ENCODE peak calls at places on chromosomes 11 and 22, in six cellular contexts. S, C, B, V, N and J are unnamed samples.
A peak's percentile ranks its signal among the peaks of the same experiment; 100 is the strongest.

GRCh38 chr22:47129902-47130301 is 367.5 kb downstream of the TBC1D22A start:
- DNase-seq in C (no peak), V (peak; percentile 53), S (no peak), B (no peak), N (no peak), J (no peak)

GRCh38 chr11:46337626-46338345 is 9.5 kb upstream of the DGKZ start:
- DNase-seq in V (peak; percentile 54), B (no peak), C (no peak), N (no peak), S (no peak), J (no peak)

GRCh38 chr11:120954381-120954780 is 69.5 kb upstream of the TBCEL start:
- DNase-seq in N (no peak), V (no peak), B (no peak), S (no peak), C (no peak), J (no peak)

GRCh38 chr11:1735271-1735670 is 15.1 kb downstream of the IFITM10 start:
- DNase-seq in N (no peak), V (no peak), B (no peak), C (no peak), S (no peak), J (no peak)

GRCh38 chr11:44915621-44916020 is 35.1 kb downstream of the TP53I11 start:
- DNase-seq in B (no peak), C (no peak), S (no peak), N (no peak), V (peak; percentile 72), J (no peak)

GRCh38 chr11:78840623-78841022 is 266.0 kb upstream of the NARS2 start:
- DNase-seq in V (no peak), C (no peak), S (no peak), N (no peak), B (no peak), J (no peak)

GRCh38 chr22:40922484-40923303 is 28.5 kb upstream of the RBX1 start:
- DNase-seq in B (no peak), S (no peak), C (no peak), N (no peak), V (peak; percentile 70), J (no peak)

GRCh38 chr22:30908051-30908461 is 60.5 kb downstream of the MORC2 start:
- DNase-seq in S (no peak), B (no peak), V (no peak), C (no peak), N (no peak), J (peak; percentile 53)

GRCh38 chr11:95152878-95153856 is 63.5 kb downstream of the ENDOD1 start:
- DNase-seq in V (no peak), S (no peak), C (no peak), B (no peak), N (no peak), J (no peak)

GRCh38 chr11:69876013-69876412 is 56.8 kb upstream of the FGF3 start:
- DNase-seq in B (peak; percentile 25), C (no peak), V (no peak), S (peak; percentile 11), N (no peak), J (no peak)

GRCh38 chr11:20156876-20157613 is 3.2 kb downstream of the DBX1 start:
- DNase-seq in S (no peak), N (no peak), B (no peak), V (no peak), C (no peak), J (no peak)

GRCh38 chr11:60838132-60838531 is 3.8 kb upstream of the CCDC86 start:
- DNase-seq in V (no peak), S (no peak), B (no peak), C (no peak), N (no peak), J (no peak)

GRCh38 chr11:34501500-34501899 is 12.1 kb downstream of the ELF5 start:
- DNase-seq in S (no peak), V (peak; percentile 64), C (no peak), N (no peak), B (no peak), J (no peak)

GRCh38 chr11:114684636-114685035 is 6.3 kb downstream of the NXPE2 start:
- DNase-seq in V (no peak), C (no peak), B (no peak), S (no peak), N (no peak), J (no peak)

GRCh38 chr11:24588075-24588474 is 91.2 kb downstream of the LUZP2 start:
- DNase-seq in C (no peak), S (no peak), V (no peak), B (no peak), N (no peak), J (no peak)

GRCh38 chr11:129747161-129747560 is 68.5 kb upstream of the TMEM45B start:
- DNase-seq in V (no peak), N (no peak), S (no peak), C (no peak), B (no peak), J (peak; percentile 91)

GRCh38 chr11:128052912-128053641 is 534.3 kb downstream of the ETS1 start:
- DNase-seq in S (no peak), N (no peak), C (no peak), B (no peak), V (peak; percentile 42), J (no peak)

GRCh38 chr11:114785820-114786219 is 107.5 kb downstream of the NXPE2 start:
- DNase-seq in N (no peak), S (no peak), C (no peak), B (no peak), V (no peak), J (no peak)

GRCh38 chr22:29334696-29335344 is 19.3 kb upstream of the RASL10A start:
- DNase-seq in N (no peak), C (no peak), V (no peak), B (peak; percentile 59), S (no peak), J (no peak)

GRCh38 chr11:112227002-112227401 is 774 bp downstream of the PTS start:
- DNase-seq in V (peak; percentile 17), S (no peak), B (no peak), N (no peak), C (no peak), J (no peak)

GRCh38 chr22:17777717-17778044 is 3.4 kb upstream of the BID start:
- DNase-seq in N (no peak), S (no peak), V (no peak), B (no peak), C (no peak), J (no peak)

GRCh38 chr11:113549061-113549460 is 73.9 kb upstream of the DRD2 start:
- DNase-seq in V (no peak), C (no peak), B (no peak), S (no peak), N (no peak), J (no peak)
- TF ChIP-seq POLR2A in V (no peak), C (no peak), B (no peak), S (no peak), N (no peak), J (no peak)

DNA sequence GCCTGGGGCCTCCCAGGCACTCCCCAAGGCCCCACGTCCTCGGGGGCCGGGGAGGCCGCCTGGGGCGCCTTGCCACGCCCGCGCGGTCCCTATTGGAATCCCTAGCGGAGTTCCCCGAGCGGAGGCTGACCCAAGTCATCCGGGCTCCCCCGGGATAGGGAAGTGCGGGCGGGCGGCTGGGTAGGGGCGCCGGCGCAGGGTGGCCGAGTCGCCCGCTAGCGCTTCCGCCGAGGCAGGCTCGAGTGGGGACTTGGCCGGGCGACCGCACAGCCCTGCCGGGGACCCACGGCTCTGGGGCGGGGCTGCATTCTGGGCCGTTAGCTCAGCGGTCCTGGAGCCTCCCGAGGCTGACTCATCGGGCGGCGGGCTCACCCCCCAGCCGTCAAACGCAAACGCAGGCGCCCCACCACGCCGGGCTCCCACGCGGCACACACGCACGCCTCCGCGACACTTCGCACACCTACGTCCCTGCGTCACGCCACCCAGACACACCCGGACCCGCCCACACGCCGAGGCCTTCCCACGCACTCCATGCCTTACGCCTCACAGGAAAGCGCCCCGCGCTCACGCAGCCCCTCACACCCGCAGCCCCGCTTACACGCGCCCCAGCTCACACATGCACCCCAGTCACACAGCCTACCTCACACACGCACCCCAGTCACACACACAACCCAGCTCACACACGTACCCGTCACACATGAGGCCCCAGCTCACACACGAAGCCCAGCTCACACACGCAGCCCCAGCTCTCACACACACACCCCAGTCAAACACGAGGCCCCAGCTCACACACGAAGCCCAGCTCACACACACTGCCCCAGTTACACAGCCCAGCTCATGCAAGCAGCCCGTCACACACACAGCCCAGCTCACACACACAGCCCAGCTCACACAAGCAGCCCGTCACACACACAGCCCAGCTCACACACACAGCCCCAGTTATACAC is 1.1 kb downstream of the PHLDB1 start:
- DNase-seq in C (peak; percentile 80), V (peak; percentile 83), S (peak; percentile 65), B (peak; percentile 90), N (no peak), J (no peak)
- TF ChIP-seq POLR2A in C (peak; percentile 49), V (no peak), S (no peak), B (no peak), N (no peak), J (no peak)

DNA sequence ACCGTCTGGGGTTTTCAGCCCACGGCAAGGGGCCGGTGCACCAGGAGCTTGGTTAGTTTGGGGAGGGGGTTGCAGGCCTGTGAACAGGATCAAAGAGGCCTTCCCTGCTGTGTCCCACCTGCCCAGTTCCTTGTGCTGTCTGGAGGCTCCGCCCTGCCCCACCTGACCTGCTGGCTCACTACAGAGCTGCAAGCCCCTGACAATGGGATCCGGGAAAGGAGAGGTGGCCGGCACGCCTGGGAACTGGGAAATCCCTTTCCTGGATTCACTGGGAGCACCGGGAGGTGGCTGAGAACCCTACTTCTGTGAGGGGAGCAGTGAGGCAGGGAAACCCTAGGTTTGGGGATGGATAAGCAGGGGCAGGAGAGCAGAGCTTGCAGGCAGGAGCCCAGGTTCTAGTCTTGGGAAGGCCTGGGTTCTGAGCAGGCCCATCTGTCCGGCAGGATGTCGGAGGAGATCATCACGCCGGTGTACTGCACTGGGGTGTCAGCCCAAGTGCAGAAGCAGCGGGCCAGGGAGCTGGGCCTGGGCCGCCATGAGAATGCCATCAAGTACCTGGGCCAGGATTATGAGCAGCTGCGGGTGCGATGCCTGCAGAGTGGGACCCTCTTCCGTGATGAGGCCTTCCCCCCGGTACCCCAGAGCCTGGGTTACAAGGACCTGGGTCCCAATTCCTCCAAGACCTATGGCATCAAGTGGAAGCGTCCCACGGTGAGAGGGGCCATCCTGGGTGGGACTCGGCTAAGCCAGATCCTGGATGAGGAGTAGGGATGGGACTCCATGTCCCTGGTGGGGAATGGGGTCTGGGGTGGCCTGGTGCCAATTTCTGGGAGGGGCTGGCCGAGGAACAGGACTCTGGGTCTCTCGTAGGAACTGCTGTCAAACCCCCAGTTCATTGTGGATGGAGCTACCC is 786 bp downstream of the CAPN1 start:
- DNase-seq in B (no peak), S (no peak), V (no peak), C (peak; percentile 38), N (no peak), J (no peak)
- TF ChIP-seq POLR2A in B (no peak), S (no peak), V (no peak), C (no peak), N (no peak), J (no peak)

DNA sequence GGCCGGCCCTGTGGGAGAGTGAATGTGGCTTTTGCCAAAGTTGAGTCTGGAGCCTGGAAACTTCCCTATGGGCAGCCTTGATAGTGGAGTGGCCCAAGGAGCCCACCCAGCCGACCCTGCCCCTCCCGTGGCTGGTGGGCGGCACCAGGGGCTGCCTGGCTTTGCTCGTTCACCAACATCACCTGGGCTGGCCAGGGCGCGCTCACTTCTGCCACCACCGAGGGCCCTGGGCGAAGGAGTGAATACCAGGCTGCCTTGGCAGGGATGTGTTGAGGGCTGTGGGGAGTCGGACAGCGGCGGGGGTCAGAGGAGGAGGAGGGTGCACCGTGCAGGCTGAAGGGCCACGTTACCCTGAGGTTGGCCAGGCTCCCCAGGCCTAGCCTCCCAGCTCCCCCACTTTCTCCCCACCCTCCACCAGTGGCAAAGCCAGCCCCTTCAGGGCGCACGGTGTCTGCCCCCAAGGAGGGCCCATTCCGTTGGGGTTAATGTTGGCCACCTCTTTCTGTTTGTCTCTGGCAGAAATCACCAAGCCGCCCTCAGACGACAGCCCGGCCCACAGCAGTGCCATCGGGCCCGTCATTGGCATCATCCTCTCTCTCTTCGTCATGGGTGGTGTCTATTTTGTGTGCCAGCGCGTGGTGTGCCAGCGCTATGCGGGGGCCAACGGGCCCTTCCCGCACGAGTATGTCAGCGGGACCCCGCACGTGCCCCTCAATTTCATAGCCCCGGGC is 22.5 kb upstream of the PPP6R3 start:
- DNase-seq in B (no peak), N (no peak), V (no peak), C (no peak), S (no peak), J (no peak)
- TF ChIP-seq POLR2A in B (no peak), N (no peak), V (no peak), C (no peak), S (no peak), J (no peak)